ENCODE peak calls at places on chromosomes 1 and 21, in nine cellular contexts. R is GM12865; J is breast epithelium; C is HFFc6; K is endothelial cell; B is hepatocyte; X is epithelial cell of esophagus; Q is CD8-positive, alpha-beta T cell; Y is kidney. A is an unnamed sample.

GRCh38 chr21:36791695-36792451 is 93.0 kb downstream of the SIM2 start:
- DNase-seq in R (no peak), J (no peak), C (no peak), K (no peak), B (no peak), X (no peak), Q (no peak), Y (no peak), A (no peak)

GRCh38 chr1:7582439-7582972 is 188.6 kb upstream of the VAMP3 start:
- DNase-seq in R (peak), J (peak), C (no peak), K (no peak), B (no peak), X (no peak), Q (no peak), Y (no peak), A (no peak)

GRCh38 chr1:116825400-116825734 is 71.1 kb downstream of the CD2 start:
- DNase-seq in R (no peak), J (no peak), C (no peak), K (no peak), B (no peak), X (no peak), Q (no peak), Y (no peak), A (no peak)

GRCh38 chr1:43997295-43997694 is 5.9 kb downstream of the CCDC24 start:
- DNase-seq in R (no peak), J (no peak), C (no peak), K (no peak), B (peak), X (no peak), Q (peak), Y (no peak), A (no peak)

GRCh38 chr21:38993561-38993960 is 187.8 kb downstream of the ETS2 start:
- DNase-seq in R (no peak), J (no peak), C (peak), K (no peak), B (peak), X (peak), Q (no peak), Y (peak), A (no peak)

GRCh38 chr1:246032111-246032551 is 474.9 kb downstream of the SMYD3 start:
- DNase-seq in R (no peak), J (no peak), C (no peak), K (no peak), B (peak), X (no peak), Q (no peak), Y (no peak), A (no peak)

GRCh38 chr1:51553911-51554310 is 34.8 kb upstream of the EPS15 start:
- DNase-seq in R (no peak), J (no peak), C (no peak), K (no peak), B (no peak), X (peak), Q (no peak), Y (no peak), A (no peak)

GRCh38 chr21:41519806-41520559 is 12.0 kb upstream of the TMPRSS2 start:
- DNase-seq in R (no peak), J (no peak), C (no peak), K (no peak), B (no peak), X (no peak), Q (no peak), Y (no peak), A (no peak)

GRCh38 chr1:58568271-58568860 is 8.7 kb downstream of the TACSTD2 start:
- DNase-seq in R (no peak), J (no peak), C (no peak), K (no peak), B (no peak), X (no peak), Q (no peak), Y (no peak), A (no peak)

GRCh38 chr1:1842360-1843146 is 48.3 kb downstream of the GNB1 start:
- DNase-seq in R (peak), J (no peak), C (no peak), K (no peak), B (no peak), X (no peak), Q (no peak), Y (no peak), A (no peak)

GRCh38 chr1:1846386-1846918 is 44.4 kb downstream of the GNB1 start:
- DNase-seq in R (no peak), J (no peak), C (no peak), K (no peak), B (no peak), X (no peak), Q (no peak), Y (no peak), A (no peak)

GRCh38 chr1:1839311-1839965 is 51.4 kb downstream of the GNB1 start:
- DNase-seq in R (no peak), J (no peak), C (no peak), K (no peak), B (no peak), X (no peak), Q (no peak), Y (no peak), A (no peak)

GRCh38 chr1:1836119-1836518 is 54.8 kb downstream of the GNB1 start:
- DNase-seq in R (no peak), J (no peak), C (no peak), K (no peak), B (no peak), X (no peak), Q (no peak), Y (no peak), A (no peak)

DNA sequence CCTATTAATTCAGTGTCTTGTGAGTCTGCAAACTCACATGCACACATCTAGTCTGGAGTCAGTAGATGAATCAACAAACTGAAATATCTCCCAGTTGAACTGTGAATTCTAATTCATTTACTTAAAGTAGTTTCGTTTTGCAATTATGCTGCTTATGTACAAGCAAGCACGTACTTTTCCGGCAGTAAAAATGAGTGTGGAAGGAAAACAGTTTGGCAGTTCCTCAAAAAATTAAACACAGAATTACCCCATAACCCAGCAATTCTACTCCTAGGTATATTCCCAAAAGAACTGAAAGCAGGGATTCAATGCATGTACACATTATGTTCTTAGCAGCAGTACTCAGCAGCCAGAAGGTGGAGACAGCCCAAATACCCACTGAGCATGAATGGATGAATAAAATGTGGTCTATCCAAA is 49.3 kb downstream of the GNB1 start:
- DNase-seq in R (no peak), J (no peak), C (peak), K (no peak), B (no peak), X (no peak), Q (no peak), Y (no peak), A (no peak)
- TF ChIP-seq CTCF in R (no peak), J (no peak), C (peak), K (no peak), B (peak), X (peak), Q (no peak), Y (no peak), A (no peak)

GRCh38 chr1:234730542-234731370 is 120.8 kb upstream of the IRF2BP2 start:
- DNase-seq in R (peak), J (no peak), C (no peak), K (no peak), B (no peak), X (no peak), Q (peak), Y (no peak), A (no peak)
- TF ChIP-seq CTCF in R (peak), J (no peak), C (no peak), K (no peak), B (no peak), X (no peak), Q (no peak), Y (no peak), A (no peak)

GRCh38 chr1:198797656-198798055 is 158.8 kb downstream of the PTPRC start:
- DNase-seq in R (no peak), J (no peak), C (no peak), K (no peak), B (no peak), X (no peak), Q (no peak), Y (no peak), A (no peak)

GRCh38 chr1:198794498-198794897 is 155.7 kb downstream of the PTPRC start:
- DNase-seq in R (no peak), J (no peak), C (peak), K (no peak), B (no peak), X (peak), Q (no peak), Y (no peak), A (no peak)

DNA sequence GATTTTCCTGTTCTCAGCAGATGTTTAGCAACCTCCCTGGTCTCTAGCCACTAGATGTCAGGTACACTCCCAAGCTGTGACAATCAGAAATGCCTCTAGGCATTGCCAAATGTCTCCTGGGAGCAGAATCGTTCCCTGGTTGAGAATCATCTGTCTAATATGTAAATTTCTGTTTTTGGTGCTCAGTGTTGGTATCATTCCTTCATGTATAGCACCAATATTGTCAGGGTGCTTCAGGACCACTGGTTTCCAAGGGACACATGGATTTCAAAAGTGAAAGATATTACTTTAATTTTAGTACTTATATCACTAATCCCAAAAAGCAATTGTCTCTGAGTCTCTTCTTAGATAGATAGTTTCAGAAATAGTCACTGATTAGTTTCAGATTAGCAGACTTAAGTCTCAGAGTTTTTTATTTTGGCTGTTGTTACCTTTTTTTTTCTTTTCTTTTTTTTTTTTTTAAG is 160.1 kb downstream of the PTPRC start:
- DNase-seq in R (peak), J (no peak), C (no peak), K (no peak), B (no peak), X (no peak), Q (no peak), Y (no peak), A (no peak)
- TF ChIP-seq CTCF in R (no peak), J (no peak), C (no peak), K (no peak), B (no peak), X (no peak), Q (no peak), Y (no peak), A (no peak)

GRCh38 chr1:22451702-22452400 is at the start of gene ZBTB40:
- DNase-seq in R (peak), J (peak), C (peak), K (peak), B (peak), X (peak), Q (peak), Y (peak), A (peak)

GRCh38 chr1:22453181-22453580 is 1.5 kb downstream of the ZBTB40 start:
- DNase-seq in R (no peak), J (no peak), C (no peak), K (no peak), B (no peak), X (no peak), Q (no peak), Y (no peak), A (no peak)

GRCh38 chr1:22450421-22451021 is 1.1 kb upstream of the ZBTB40 start:
- DNase-seq in R (no peak), J (no peak), C (no peak), K (no peak), B (no peak), X (no peak), Q (no peak), Y (no peak), A (no peak)

GRCh38 chr1:22454476-22455056 is 2.9 kb downstream of the ZBTB40 start:
- DNase-seq in R (no peak), J (no peak), C (no peak), K (no peak), B (no peak), X (peak), Q (no peak), Y (no peak), A (no peak)

GRCh38 chr1:22452401-22452963 is 831 bp downstream of the ZBTB40 start:
- DNase-seq in R (peak), J (no peak), C (peak), K (no peak), B (peak), X (peak), Q (peak), Y (no peak), A (no peak)
- TF ChIP-seq CTCF in R (no peak), J (no peak), C (no peak), K (no peak), B (no peak), X (no peak), Q (no peak), Y (no peak), A (no peak)

GRCh38 chr1:38500352-38500751 is 359.2 kb downstream of the RRAGC start:
- DNase-seq in R (no peak), J (no peak), C (no peak), K (no peak), B (no peak), X (peak), Q (no peak), Y (no peak), A (no peak)
- TF ChIP-seq CTCF in R (peak), J (no peak), C (peak), K (peak), B (peak), X (peak), Q (no peak), Y (peak), A (peak)

GRCh38 chr1:66730462-66730861 is 21.8 kb upstream of the DYNLT5 start:
- DNase-seq in R (no peak), J (no peak), C (no peak), K (no peak), B (no peak), X (no peak), Q (no peak), Y (no peak), A (no peak)

GRCh38 chr1:66732407-66733166 is 19.7 kb upstream of the DYNLT5 start:
- DNase-seq in R (peak), J (no peak), C (peak), K (no peak), B (no peak), X (peak), Q (no peak), Y (no peak), A (no peak)

GRCh38 chr1:66731462-66731861 is 20.8 kb upstream of the DYNLT5 start:
- DNase-seq in R (peak), J (no peak), C (no peak), K (no peak), B (no peak), X (peak), Q (no peak), Y (no peak), A (no peak)

GRCh38 chr1:66729130-66729922 is 22.9 kb upstream of the DYNLT5 start:
- DNase-seq in R (peak), J (no peak), C (no peak), K (no peak), B (no peak), X (peak), Q (peak), Y (no peak), A (no peak)

DNA sequence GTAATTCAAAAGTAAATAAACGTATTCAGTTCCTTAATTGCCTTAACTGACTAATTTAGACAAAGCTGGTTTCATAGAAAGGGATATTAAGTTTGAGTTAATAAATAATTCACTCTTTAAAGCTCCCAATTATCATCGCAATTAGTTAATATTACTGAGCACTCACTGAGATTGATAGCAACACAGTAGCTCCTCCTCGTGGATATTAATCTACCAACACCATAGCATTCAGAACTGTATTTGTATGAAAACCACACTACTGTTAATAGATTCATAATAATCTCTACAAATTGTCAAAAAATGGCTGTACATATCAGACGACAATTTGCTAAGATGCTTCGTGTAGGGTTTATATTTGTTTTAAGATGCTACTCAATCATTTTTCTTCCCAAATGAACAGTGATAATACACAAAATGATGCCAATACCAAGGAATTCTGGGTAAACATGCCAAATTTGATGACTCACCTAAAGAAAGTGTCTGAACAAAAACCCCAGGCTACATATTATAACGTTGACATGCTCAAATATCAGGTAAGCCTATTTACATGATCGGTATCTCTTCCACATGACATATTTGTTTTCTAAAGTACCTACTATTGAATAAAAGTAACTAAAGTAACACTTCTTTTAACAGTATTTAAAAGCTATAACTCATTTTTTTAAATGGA is 18.8 kb upstream of the DYNLT5 start:
- DNase-seq in R (no peak), J (no peak), C (no peak), K (no peak), B (no peak), X (peak), Q (no peak), Y (no peak), A (no peak)
- TF ChIP-seq CTCF in R (peak), J (no peak), C (no peak), K (no peak), B (no peak), X (no peak), Q (no peak), Y (no peak), A (no peak)

A was measured in neural crest cell.